ENCODE peak calls at places on chromosomes 7 and 10, in seven cellular contexts. One of them, this sample, is unnamed.
A peak's percentile ranks its signal among the peaks of the same experiment; 100 is the strongest.

GRCh38 chr7:127620406-127621233 is 2.7 kb upstream of the PAX4 start:
- DNase-seq in dorsolateral prefrontal cortex: no peak
- DNase-seq in amniotic stem cell: no peak
- DNase-seq in A549: peak; percentile 33
- DNase-seq in transverse colon: no peak
- DNase-seq in tibial artery: no peak
- DNase-seq in HT1080: no peak
- DNase-seq in this sample: no peak

GRCh38 chr10:123398756-123399155 is 244.6 kb downstream of the BUB3 start:
- DNase-seq in dorsolateral prefrontal cortex: no peak
- DNase-seq in amniotic stem cell: no peak
- DNase-seq in A549: no peak
- DNase-seq in transverse colon: no peak
- DNase-seq in tibial artery: no peak
- DNase-seq in HT1080: no peak
- DNase-seq in this sample: no peak

GRCh38 chr10:49435225-49435624 is 39.3 kb upstream of the DRGX start:
- DNase-seq in dorsolateral prefrontal cortex: no peak
- DNase-seq in amniotic stem cell: no peak
- DNase-seq in A549: no peak
- DNase-seq in transverse colon: no peak
- DNase-seq in tibial artery: no peak
- DNase-seq in HT1080: peak; percentile 11
- DNase-seq in this sample: no peak

GRCh38 chr10:4983615-4984216 is 19.9 kb downstream of the AKR1C2 start:
- DNase-seq in dorsolateral prefrontal cortex: no peak
- DNase-seq in amniotic stem cell: no peak
- DNase-seq in A549: peak; percentile 61
- DNase-seq in transverse colon: no peak
- DNase-seq in tibial artery: no peak
- DNase-seq in HT1080: no peak
- DNase-seq in this sample: no peak

GRCh38 chr10:42475168-42476098 is 162.9 kb downstream of the ZNF33B start:
- DNase-seq in dorsolateral prefrontal cortex: no peak
- DNase-seq in amniotic stem cell: no peak
- DNase-seq in A549: no peak
- DNase-seq in transverse colon: no peak
- DNase-seq in tibial artery: no peak
- DNase-seq in HT1080: peak; percentile 98
- DNase-seq in this sample: no peak

GRCh38 chr7:114298011-114298410 is 116.6 kb upstream of the FOXP2 start:
- DNase-seq in dorsolateral prefrontal cortex: no peak
- DNase-seq in amniotic stem cell: no peak
- DNase-seq in A549: no peak
- DNase-seq in transverse colon: no peak
- DNase-seq in tibial artery: no peak
- DNase-seq in HT1080: no peak
- DNase-seq in this sample: no peak

GRCh38 chr7:139734395-139734794 is 43.4 kb downstream of the HIPK2 start:
- DNase-seq in dorsolateral prefrontal cortex: no peak
- DNase-seq in amniotic stem cell: peak; percentile 30
- DNase-seq in A549: peak; percentile 46
- DNase-seq in transverse colon: peak; percentile 7
- DNase-seq in tibial artery: peak; percentile 93
- DNase-seq in HT1080: peak; percentile 36
- DNase-seq in this sample: no peak

GRCh38 chr7:101768280-101768679 is 49.1 kb upstream of the CUX1 start:
- DNase-seq in dorsolateral prefrontal cortex: no peak
- DNase-seq in amniotic stem cell: no peak
- DNase-seq in A549: no peak
- DNase-seq in transverse colon: no peak
- DNase-seq in tibial artery: no peak
- DNase-seq in HT1080: no peak
- DNase-seq in this sample: no peak

GRCh38 chr10:70118196-70118595 is 14.4 kb downstream of the AIFM2 start:
- DNase-seq in dorsolateral prefrontal cortex: no peak
- DNase-seq in amniotic stem cell: no peak
- DNase-seq in A549: no peak
- DNase-seq in transverse colon: no peak
- DNase-seq in tibial artery: no peak
- DNase-seq in HT1080: no peak
- DNase-seq in this sample: no peak

GRCh38 chr10:13670311-13670710 is 83.5 kb downstream of the PRPF18 start:
- DNase-seq in dorsolateral prefrontal cortex: no peak
- DNase-seq in amniotic stem cell: no peak
- DNase-seq in A549: no peak
- DNase-seq in transverse colon: no peak
- DNase-seq in tibial artery: no peak
- DNase-seq in HT1080: no peak
- DNase-seq in this sample: no peak

GRCh38 chr7:43572516-43573049 is 10.3 kb upstream of the STK17A start:
- DNase-seq in dorsolateral prefrontal cortex: no peak
- DNase-seq in amniotic stem cell: peak; percentile 81
- DNase-seq in A549: peak; percentile 94
- DNase-seq in transverse colon: peak; percentile 25
- DNase-seq in tibial artery: peak; percentile 71
- DNase-seq in HT1080: peak; percentile 99
- DNase-seq in this sample: peak; percentile 89

GRCh38 chr7:18489624-18490023 is 5.9 kb upstream of the HDAC9 start:
- DNase-seq in dorsolateral prefrontal cortex: no peak
- DNase-seq in amniotic stem cell: no peak
- DNase-seq in A549: no peak
- DNase-seq in transverse colon: no peak
- DNase-seq in tibial artery: no peak
- DNase-seq in HT1080: no peak
- DNase-seq in this sample: no peak

GRCh38 chr7:68155676-68156075 is 1159.0 kb downstream of the TYW1 start:
- DNase-seq in dorsolateral prefrontal cortex: no peak
- DNase-seq in amniotic stem cell: no peak
- DNase-seq in A549: no peak
- DNase-seq in transverse colon: no peak
- DNase-seq in tibial artery: no peak
- DNase-seq in HT1080: no peak
- DNase-seq in this sample: no peak

GRCh38 chr7:29565982-29566746 is 2.5 kb downstream of the PRR15 start:
- DNase-seq in dorsolateral prefrontal cortex: peak; percentile 20
- DNase-seq in amniotic stem cell: no peak
- DNase-seq in A549: no peak
- DNase-seq in transverse colon: peak; percentile 42
- DNase-seq in tibial artery: no peak
- DNase-seq in HT1080: no peak
- DNase-seq in this sample: no peak

GRCh38 chr10:29386347-29386999 is 97.6 kb downstream of the LYZL1 start:
- DNase-seq in dorsolateral prefrontal cortex: no peak
- DNase-seq in amniotic stem cell: no peak
- DNase-seq in A549: peak; percentile 34
- DNase-seq in transverse colon: no peak
- DNase-seq in tibial artery: no peak
- DNase-seq in HT1080: peak; percentile 47
- DNase-seq in this sample: no peak

GRCh38 chr7:3259711-3260424 is 41.2 kb upstream of the SDK1 start:
- DNase-seq in dorsolateral prefrontal cortex: no peak
- DNase-seq in amniotic stem cell: no peak
- DNase-seq in A549: no peak
- DNase-seq in transverse colon: no peak
- DNase-seq in tibial artery: no peak
- DNase-seq in HT1080: no peak
- DNase-seq in this sample: no peak

This sample was measured in glomerular endothelial cell.